ENCODE peak calls at places on chromosomes 1 and 21, in nine cellular contexts. S is uterus, W is transverse colon, K is right lobe of liver, Z is ovary, I is IMR-90, E is H1, F is heart left ventricle, G is tibial nerve. T is an unnamed sample.

GRCh38 chr1:234881893-234882771 is 246.5 kb downstream of the TOMM20 start:
- DNase-seq in F (no peak), I (no peak), E (no peak), Z (no peak), W (no peak), S (peak), K (no peak), G (no peak), T (no peak)

GRCh38 chr1:96660503-96660902 is 61.1 kb upstream of the PTBP2 start:
- DNase-seq in I (peak), W (no peak), G (no peak), Z (no peak), S (no peak), K (no peak), E (no peak), F (no peak), T (no peak)

GRCh38 chr1:218467101-218467728 is 122.1 kb downstream of the TGFB2 start:
- DNase-seq in W (no peak), E (no peak), S (no peak), I (peak), F (no peak), Z (no peak), K (no peak), G (no peak), T (no peak)

GRCh38 chr1:15155760-15156743 is 2.5 kb downstream of the TMEM51 start:
- DNase-seq in Z (no peak), W (no peak), K (no peak), E (no peak), I (no peak), F (no peak), G (no peak), S (no peak), T (no peak)

GRCh38 chr1:30527511-30528140 is 195.8 kb downstream of the MATN1 start:
- DNase-seq in E (no peak), S (peak), I (no peak), F (peak), W (no peak), K (no peak), Z (no peak), G (no peak), T (peak)

GRCh38 chr1:109905520-109905919 is 5.1 kb upstream of the CSF1 start:
- DNase-seq in F (no peak), G (no peak), S (no peak), E (no peak), Z (no peak), W (no peak), I (no peak), K (no peak), T (no peak)

GRCh38 chr21:29514652-29515247 is 216.0 kb downstream of the BACH1 start:
- DNase-seq in G (no peak), E (no peak), Z (no peak), F (no peak), I (no peak), K (no peak), S (no peak), W (no peak), T (no peak)

GRCh38 chr1:6329851-6330250 is 63.7 kb downstream of the ACOT7 start:
- DNase-seq in W (no peak), Z (no peak), E (no peak), I (peak), K (no peak), S (no peak), G (no peak), F (peak), T (no peak)

GRCh38 chr1:153288634-153289275 is 24.0 kb downstream of the PGLYRP3 start:
- DNase-seq in I (no peak), F (no peak), K (no peak), Z (no peak), S (no peak), W (no peak), G (no peak), E (peak), T (no peak)

GRCh38 chr1:100073531-100073930 is 59.2 kb downstream of the SASS6 start:
- DNase-seq in G (no peak), I (no peak), F (no peak), K (no peak), E (no peak), W (no peak), S (no peak), Z (no peak), T (no peak)

GRCh38 chr1:5977494-5978444 is 14.5 kb downstream of the NPHP4 start:
- DNase-seq in S (no peak), W (no peak), Z (no peak), G (no peak), K (no peak), I (no peak), F (no peak), E (no peak), T (no peak)

GRCh38 chr1:116262995-116263385 is 110.1 kb upstream of the ATP1A1 start:
- DNase-seq in S (no peak), G (no peak), E (no peak), I (no peak), Z (no peak), K (no peak), W (no peak), F (no peak), T (no peak)

GRCh38 chr1:116266864-116267212 is 106.2 kb upstream of the ATP1A1 start:
- DNase-seq in F (no peak), S (no peak), E (no peak), I (no peak), Z (no peak), K (no peak), G (no peak), W (no peak), T (no peak)

GRCh38 chr1:116262207-116262994 is 110.6 kb upstream of the ATP1A1 start:
- DNase-seq in W (no peak), F (no peak), Z (no peak), G (no peak), I (no peak), S (no peak), E (no peak), K (no peak), T (no peak)

GRCh38 chr1:116268211-116268610 is 104.8 kb upstream of the ATP1A1 start:
- DNase-seq in W (peak), F (no peak), E (no peak), I (no peak), G (no peak), S (no peak), K (peak), Z (no peak), T (no peak)

GRCh38 chr1:116265931-116266863 is 106.8 kb upstream of the ATP1A1 start:
- DNase-seq in I (no peak), K (no peak), E (no peak), G (no peak), F (no peak), Z (no peak), W (no peak), S (no peak), T (no peak)
- H3K4me3 ChIP-seq in I (no peak), K (no peak), E (no peak), G (no peak), F (no peak), Z (no peak), W (no peak), S (no peak), T (no peak)

DNA sequence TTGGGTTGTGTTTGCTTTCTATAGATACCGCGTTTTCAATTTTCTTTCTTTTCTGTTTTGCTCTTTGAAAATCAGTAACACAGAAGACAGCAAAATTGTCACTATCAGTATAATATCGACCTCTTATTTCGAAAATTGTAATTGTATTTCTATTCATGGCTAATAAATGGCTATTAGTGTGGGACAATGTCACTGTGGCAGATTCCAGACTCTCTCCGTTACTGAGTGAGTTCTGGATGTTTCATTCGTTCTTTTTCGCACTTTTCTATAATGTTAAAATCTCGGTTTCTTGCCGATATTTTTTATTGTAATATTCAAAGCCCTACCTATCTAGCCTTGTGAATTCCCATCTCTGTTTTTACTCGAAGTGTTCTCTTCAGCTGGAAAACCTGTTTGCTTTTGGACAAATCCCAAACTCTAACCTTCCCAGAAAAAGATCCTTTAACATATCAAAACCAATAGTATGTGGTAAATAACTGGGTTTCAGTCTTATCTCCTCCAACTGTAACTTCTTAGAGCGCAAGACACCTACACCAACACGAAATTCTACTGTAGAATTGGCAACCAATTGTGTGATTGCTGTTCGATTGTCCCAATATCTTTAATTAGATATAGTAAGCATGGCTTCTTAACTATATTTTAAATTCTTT is 6.0 kb upstream of the MPZL1 start:
- DNase-seq in F (no peak), Z (no peak), E (no peak), S (no peak), K (no peak), I (peak), W (no peak), G (no peak), T (no peak)
- TF ChIP-seq POLR2A in F (no peak), Z (no peak), E (no peak), S (no peak), K (no peak), I (no peak), W (no peak), G (no peak), T (no peak)

DNA sequence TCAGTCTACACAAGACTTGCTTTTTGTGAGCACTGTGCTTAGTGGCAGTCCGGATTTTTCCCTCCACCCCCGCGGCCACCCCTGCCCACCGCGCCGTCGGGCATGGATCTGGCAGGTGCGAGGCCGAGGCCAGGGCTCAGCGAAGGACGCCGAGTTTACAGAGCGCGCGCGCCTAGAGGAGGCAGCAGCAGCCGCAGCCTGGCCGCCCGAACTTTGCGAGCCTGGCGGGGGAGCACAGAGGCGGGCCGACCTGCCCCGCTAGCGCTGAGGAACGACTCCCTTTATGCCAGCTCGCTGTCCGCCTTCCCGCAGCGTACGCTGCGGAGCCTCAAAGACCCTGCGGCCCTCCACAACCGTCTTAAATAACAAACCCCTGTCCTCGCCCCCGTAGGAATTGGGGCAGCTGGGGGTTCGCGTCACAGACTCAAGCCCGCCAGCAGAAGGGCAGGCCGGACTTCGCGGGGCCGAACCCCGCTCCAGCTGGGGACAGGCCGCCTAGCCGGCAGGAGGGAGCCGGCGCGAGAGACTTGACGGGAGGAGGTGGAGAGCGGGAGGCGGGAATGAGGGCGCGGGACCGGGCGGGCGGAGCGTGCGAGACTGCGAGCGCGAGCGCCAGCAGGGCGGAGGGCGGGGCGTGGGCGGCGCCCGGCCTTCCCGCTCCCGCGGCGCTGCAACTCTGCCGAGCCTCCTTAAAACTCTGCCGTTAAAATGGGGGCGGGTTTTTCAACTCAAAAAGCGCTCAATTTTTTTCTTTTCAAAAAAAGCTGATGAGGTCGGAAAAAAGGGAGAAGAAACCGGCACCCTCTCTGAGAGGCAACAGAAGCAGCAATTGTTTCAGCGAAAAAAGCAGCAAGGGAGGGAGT is 1.8 kb upstream of the CDKN2C start:
- DNase-seq in S (peak), Z (peak), W (peak), E (no peak), G (peak), F (peak), I (peak), K (peak), T (peak)
- TF ChIP-seq CTCF in S (peak), Z (peak), W (peak), E (peak), G (peak), F (peak), I (peak), K (peak), T (peak)

DNA sequence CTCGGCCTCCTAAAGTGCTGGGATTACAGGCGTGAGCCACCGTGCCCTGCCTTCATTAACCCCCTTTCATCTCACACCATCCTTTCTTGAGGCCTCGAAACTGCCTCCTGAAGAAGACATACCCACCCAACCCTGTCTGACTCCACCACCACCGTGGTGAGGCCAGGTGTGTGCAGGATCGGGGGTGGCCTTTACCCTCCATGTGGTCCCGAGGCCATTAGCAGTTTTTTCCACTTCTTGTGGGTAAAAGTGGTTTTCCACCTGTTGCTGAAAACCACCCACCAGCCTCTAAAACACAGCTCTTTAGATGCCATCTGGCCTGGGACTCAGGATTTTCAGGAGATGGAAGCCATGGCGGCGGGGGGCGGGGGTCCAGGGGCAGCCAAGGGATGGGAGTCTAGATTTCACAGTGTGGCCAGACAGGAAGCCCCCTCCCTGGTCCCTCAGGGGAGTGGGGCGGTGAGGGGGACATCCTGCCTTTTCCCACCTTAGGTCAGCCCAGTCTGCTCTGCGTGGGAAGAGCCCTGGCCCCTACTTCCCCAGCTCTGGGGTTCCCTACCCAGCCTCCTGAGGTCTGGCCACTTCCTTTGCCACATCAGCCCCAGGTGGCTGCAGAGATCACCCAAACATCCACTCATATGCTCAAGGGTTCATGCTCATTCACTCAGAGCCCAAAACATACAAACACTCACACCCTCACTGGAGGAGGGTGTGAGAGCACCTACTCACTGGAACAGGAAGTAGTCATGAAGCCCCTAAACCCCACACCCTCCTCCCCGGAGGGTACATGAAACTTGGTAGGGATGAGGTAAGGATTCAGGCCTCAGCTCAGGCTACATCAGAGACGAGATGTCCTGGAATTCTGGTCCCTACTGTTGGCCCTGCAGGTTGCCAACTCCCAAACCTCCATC is 2.3 kb downstream of the FGR start:
- DNase-seq in E (no peak), W (no peak), F (no peak), I (no peak), G (no peak), K (no peak), S (no peak), Z (no peak), T (no peak)
- H3K4me3 ChIP-seq in E (no peak), W (no peak), F (no peak), I (no peak), G (peak), K (no peak), S (no peak), Z (no peak), T (no peak)

DNA sequence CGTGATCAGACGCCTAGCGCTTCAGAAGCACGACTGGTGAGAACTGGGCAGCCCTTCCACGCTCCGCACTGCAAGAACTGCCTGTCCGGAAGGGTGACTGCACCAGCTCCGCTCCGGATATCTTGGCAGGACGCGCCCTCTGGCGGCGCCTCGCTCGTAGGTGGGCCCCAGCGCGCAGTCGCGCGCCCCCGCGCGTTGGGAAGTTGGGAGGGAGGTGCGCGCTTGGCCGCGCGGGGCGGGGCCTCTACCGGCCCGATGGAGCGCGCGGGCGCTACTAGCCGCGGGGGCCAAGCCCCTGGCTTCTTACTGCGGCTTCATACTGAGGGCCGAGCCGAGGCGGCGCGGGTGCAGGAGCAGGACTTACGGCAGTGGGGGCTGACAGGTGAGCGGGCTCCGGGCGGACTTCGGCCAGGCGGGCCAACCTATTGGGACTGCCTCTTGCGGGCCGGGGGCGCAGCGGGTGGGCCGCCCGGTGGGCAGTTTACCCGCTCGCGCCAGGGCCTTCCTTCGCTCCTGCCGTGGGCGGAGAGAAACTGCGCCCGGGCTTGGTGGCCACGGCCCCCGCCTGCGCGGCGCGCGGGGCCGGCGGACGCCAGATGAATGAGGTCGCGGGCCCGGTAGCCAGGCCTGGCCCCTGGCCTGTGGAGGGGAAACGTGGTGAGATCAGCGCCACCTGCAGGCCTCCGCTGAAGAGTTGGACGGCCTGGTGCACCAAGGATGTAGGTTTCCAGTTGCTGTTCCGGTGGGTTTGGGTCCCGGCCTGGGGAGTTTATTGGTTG is at the start of gene CHD1L:
- DNase-seq in G (peak), W (peak), Z (peak), S (peak), I (peak), K (peak), E (peak), F (peak), T (peak)
- TF ChIP-seq POLR2A in G (peak), W (peak), Z (peak), S (peak), I (peak), K (peak), E (peak), F (peak), T (peak)

DNA sequence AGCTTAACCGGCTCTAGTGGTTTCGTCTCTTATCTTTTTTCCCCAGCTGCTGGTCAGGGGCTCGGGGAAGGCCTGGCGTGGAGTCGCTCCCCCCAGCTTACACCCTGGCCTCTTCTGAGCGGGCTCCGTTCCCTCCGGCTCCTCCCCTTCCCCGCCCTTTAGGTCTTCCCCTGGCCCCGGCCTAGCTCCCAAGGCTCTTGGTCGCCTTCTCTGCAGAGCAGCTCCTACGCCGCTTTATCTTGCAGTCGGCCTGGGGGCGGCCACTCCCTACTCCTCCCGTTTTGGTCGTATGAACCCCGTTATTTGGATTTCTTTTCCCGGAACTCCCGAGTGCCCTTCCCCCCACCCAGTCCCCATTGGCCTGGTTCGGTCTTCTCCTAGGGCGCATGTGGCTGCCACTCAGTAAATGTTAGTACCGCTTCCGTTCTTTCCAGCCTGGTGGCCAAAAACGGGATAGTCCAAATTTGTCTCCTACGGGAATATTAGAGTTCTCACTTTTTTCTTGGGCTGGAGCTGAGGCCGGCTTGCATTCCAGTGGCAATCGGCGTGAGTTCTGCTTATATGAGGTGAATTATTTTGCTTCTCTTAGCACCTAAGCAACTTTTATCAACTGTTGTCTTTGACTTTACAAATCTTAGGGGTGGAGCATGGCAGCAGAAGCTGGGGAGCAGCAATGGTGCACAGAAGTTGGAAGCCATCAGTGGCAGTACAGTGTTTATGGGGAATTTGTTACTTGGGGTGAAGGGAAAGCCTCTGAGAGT is 474 bp downstream of the THRAP3 start:
- DNase-seq in K (peak), E (peak), I (peak), F (peak), S (no peak), Z (no peak), W (no peak), G (peak), T (peak)
- TF ChIP-seq CTCF in K (peak), E (no peak), I (peak), F (peak), S (peak), Z (no peak), W (peak), G (no peak), T (peak)

T was measured in gastrocnemius medialis.